ENCODE peak calls at places on chromosomes 5 and 9, in four cellular contexts. J, I, K and Q are unnamed samples.

GRCh38 chr5:59517926-59518585 is 375.5 kb downstream of the PDE4D start:
- DNase-seq in I (no peak), J (no peak), K (no peak), Q (no peak)

GRCh38 chr9:105841562-105841961 is 147.2 kb downstream of the TMEM38B start:
- DNase-seq in K (no peak), I (no peak), J (no peak), Q (no peak)

GRCh38 chr5:16492398-16493175 is 27.0 kb upstream of the ZNF622 start:
- DNase-seq in I (no peak), J (peak), K (no peak), Q (no peak)

GRCh38 chr5:144104086-144104485 is 66.4 kb downstream of the YIPF5 start:
- DNase-seq in K (no peak), J (no peak), I (no peak), Q (no peak)

GRCh38 chr5:147708708-147709107 is 73.8 kb downstream of the JAKMIP2 start:
- DNase-seq in I (no peak), K (no peak), J (no peak), Q (no peak)

GRCh38 chr9:99826579-99826978 is 4.9 kb downstream of the NR4A3 start:
- DNase-seq in I (no peak), J (no peak), K (no peak), Q (no peak)

GRCh38 chr5:107635276-107635675 is 35.5 kb downstream of the EFNA5 start:
- DNase-seq in J (no peak), K (no peak), I (no peak), Q (no peak)

GRCh38 chr9:136771907-136772306 is 7.6 kb upstream of the LCN15 start:
- DNase-seq in I (no peak), J (no peak), K (no peak), Q (no peak)

GRCh38 chr9:93676310-93677054 is 100.1 kb downstream of the PHF2 start:
- DNase-seq in I (no peak), J (no peak), K (peak), Q (no peak)

GRCh38 chr5:94072116-94072515 is 330.7 kb upstream of the POU5F2 start:
- DNase-seq in J (no peak), K (no peak), I (no peak), Q (no peak)

GRCh38 chr5:180338001-180338707 is 15.0 kb downstream of the GFPT2 start:
- DNase-seq in K (no peak), I (no peak), J (no peak), Q (no peak)

GRCh38 chr5:56686337-56687198 is 128.8 kb upstream of the MAP3K1 start:
- DNase-seq in I (no peak), J (no peak), K (no peak), Q (no peak)

GRCh38 chr5:27414099-27414498 is 375.7 kb upstream of the CDH9 start:
- DNase-seq in J (no peak), K (no peak), I (no peak), Q (no peak)

GRCh38 chr9:133247632-133248031 is 27.4 kb downstream of the ABO start:
- DNase-seq in I (no peak), K (no peak), J (no peak), Q (no peak)

GRCh38 chr5:108481355-108481931 is 99.5 kb upstream of the FBXL17 start:
- DNase-seq in I (no peak), J (peak), K (no peak), Q (peak)